ENCODE peak calls at places on chromosome 12, in eight cellular contexts. V is activated CD8-positive, alpha-beta memory T cell treated with anti-CD3 and anti-CD28 coated beads, Interleukin-2, amount 50 U/mL, for 4 hours; W is body of pancreas; T is Calu3; C is effector CD8-positive, alpha-beta T cell; E is GM23338; S is NCI-H1092; L is H4. N is an unnamed sample.

GRCh38 chr12:3231399-3231876 is 154.3 kb downstream of the TSPAN9 start:
- DNase-seq in T (no peak), E (peak; percentile 78), V (no peak), S (peak; percentile 76), L (no peak), C (no peak), W (no peak), N (no peak)

GRCh38 chr12:57730336-57731067 is 8.0 kb downstream of the AGAP2 start:
- DNase-seq in S (no peak), V (no peak), L (no peak), T (no peak), C (no peak), E (no peak), W (no peak), N (no peak)

GRCh38 chr12:89245090-89245489 is 107.2 kb downstream of the DUSP6 start:
- DNase-seq in C (no peak), L (no peak), T (no peak), W (no peak), E (peak; percentile 74), S (no peak), V (peak; percentile 28), N (no peak)

GRCh38 chr12:82438356-82438755 is 80.0 kb downstream of the METTL25 start:
- DNase-seq in T (no peak), V (no peak), S (no peak), W (no peak), L (no peak), C (no peak), E (no peak), N (no peak)

GRCh38 chr12:78229491-78230209 is 399.0 kb downstream of the NAV3 start:
- DNase-seq in V (no peak), W (peak; percentile 22), L (peak; percentile 49), C (no peak), E (peak; percentile 83), S (no peak), T (peak; percentile 59), N (peak; percentile 33)

GRCh38 chr12:92438641-92439396 is 264.0 kb upstream of the PLEKHG7 start:
- DNase-seq in S (no peak), W (no peak), E (no peak), L (no peak), T (no peak), V (no peak), C (no peak), N (no peak)

GRCh38 chr12:72006766-72007165 is 68.1 kb downstream of the TPH2 start:
- DNase-seq in S (no peak), E (no peak), W (no peak), C (no peak), V (no peak), T (no peak), L (no peak), N (no peak)

GRCh38 chr12:47767197-47767724 is 5.8 kb upstream of the SLC48A1 start:
- DNase-seq in L (no peak), C (peak; percentile 43), T (peak; percentile 79), V (peak; percentile 74), S (peak; percentile 39), W (peak; percentile 71), E (peak; percentile 83), N (no peak)

GRCh38 chr12:2813573-2814185 is 1.2 kb downstream of the ITFG2 start:
- DNase-seq in S (peak; percentile 65), T (peak; percentile 56), W (peak; percentile 56), V (peak; percentile 45), C (peak; percentile 17), L (peak; percentile 75), E (peak; percentile 84), N (peak; percentile 53)

GRCh38 chr12:125292700-125293099 is 227.5 kb downstream of the AACS start:
- DNase-seq in E (no peak), T (no peak), C (no peak), V (no peak), L (no peak), W (no peak), S (no peak), N (no peak)

GRCh38 chr12:119148049-119148448 is 30.7 kb upstream of the HSPB8 start:
- DNase-seq in V (no peak), T (no peak), W (no peak), L (no peak), C (no peak), S (no peak), E (no peak), N (no peak)

GRCh38 chr12:129257526-129257925 is 404.2 kb downstream of the GLT1D1 start:
- DNase-seq in S (no peak), W (no peak), E (no peak), V (no peak), C (no peak), T (no peak), L (no peak), N (no peak)

GRCh38 chr12:76641961-76642360 is 82.4 kb upstream of the OSBPL8 start:
- DNase-seq in E (no peak), L (no peak), C (no peak), W (no peak), T (no peak), V (no peak), S (no peak), N (no peak)